ENCODE peak calls at places on chromosomes 7 and 10, in four cellular contexts. H is MCF 10A; D is H7; U is stimulated activated CD8-positive, alpha-beta memory T cell treated with anti-CD3 and anti-CD28 coated beads, Interleukin-2, amount 100 ng/mL, for 1 hour. E is an unnamed sample.

GRCh38 chr10:34667177-34667576 is 147.9 kb downstream of the PARD3 start:
- DNase-seq in U (no peak), D (no peak), H (no peak), E (no peak)

GRCh38 chr10:70578371-70578947 is 24.1 kb downstream of the PRF1 start:
- DNase-seq in U (peak), D (no peak), H (peak), E (no peak)

GRCh38 chr7:25032774-25033743 is 53.1 kb upstream of the OSBPL3 start:
- DNase-seq in U (no peak), D (no peak), H (no peak), E (no peak)

GRCh38 chr10:12419279-12419847 is 70.0 kb downstream of the CAMK1D start:
- DNase-seq in U (no peak), D (no peak), H (peak), E (no peak)

GRCh38 chr10:58892039-58892665 is 284.3 kb upstream of the PHYHIPL start:
- DNase-seq in H (no peak), D (no peak), U (no peak), E (peak)

GRCh38 chr7:142785841-142786250 is 15.1 kb downstream of the PRSS2 start:
- DNase-seq in U (no peak), H (no peak), D (no peak), E (no peak)

GRCh38 chr7:140059288-140060242 is 3.2 kb downstream of the PARP12 start:
- DNase-seq in D (no peak), U (no peak), H (peak), E (no peak)

GRCh38 chr7:149459540-149460433 is 1.1 kb downstream of the ZNF777 start:
- DNase-seq in U (no peak), H (no peak), D (peak), E (no peak)

GRCh38 chr10:79336739-79337138 is 10.5 kb upstream of the PPIF start:
- DNase-seq in U (no peak), H (no peak), D (peak), E (no peak)

E was measured in heart left ventricle.